ENCODE peak calls at places on chromosomes 13 and 19, in nine cellular contexts. B, S, W, V, M, T, K, R and J are unnamed samples.
A peak's percentile ranks its signal among the peaks of the same experiment; 100 is the strongest.

GRCh38 chr13:73745190-73745589 is 389.0 kb downstream of the KLF12 start:
- DNase-seq in B (no peak), S (no peak), W (no peak), V (no peak), M (no peak), T (no peak), K (no peak), R (no peak), J (no peak)

GRCh38 chr19:6766357-6767080 is 716 bp downstream of the SH2D3A start:
- DNase-seq in B (no peak), S (no peak), W (peak; percentile 60), V (no peak), M (no peak), T (no peak), K (no peak), R (no peak), J (no peak)

GRCh38 chr19:15234525-15235130 is 2.4 kb upstream of the EPHX3 start:
- DNase-seq in B (no peak), S (no peak), W (no peak), V (no peak), M (no peak), T (no peak), K (no peak), R (no peak), J (no peak)

GRCh38 chr19:41302624-41303351 is 7.2 kb upstream of the CCDC97 start:
- DNase-seq in B (no peak), S (no peak), W (no peak), V (no peak), M (no peak), T (no peak), K (peak; percentile 80), R (no peak), J (no peak)

GRCh38 chr13:41015920-41016319 is 3.2 kb downstream of the ELF1 start:
- DNase-seq in B (no peak), S (no peak), W (no peak), V (no peak), M (no peak), T (no peak), K (no peak), R (no peak), J (no peak)

GRCh38 chr13:113932060-113932459 is 41.8 kb downstream of the C13orf46 start:
- DNase-seq in B (no peak), S (no peak), W (no peak), V (no peak), M (no peak), T (no peak), K (no peak), R (no peak), J (no peak)

GRCh38 chr19:20453424-20453938 is 112.1 kb downstream of the ZNF737 start:
- DNase-seq in B (no peak), S (no peak), W (no peak), V (no peak), M (no peak), T (no peak), K (no peak), R (no peak), J (no peak)

GRCh38 chr13:68715651-68716050 is 1392.0 kb upstream of the ATXN8OS start:
- DNase-seq in B (no peak), S (no peak), W (no peak), V (no peak), M (no peak), T (no peak), K (no peak), R (no peak), J (no peak)

GRCh38 chr13:65656740-65657329 is 1573.3 kb downstream of the PCDH9 start:
- DNase-seq in B (peak; percentile 12), S (peak; percentile 3), W (no peak), V (no peak), M (no peak), T (peak; percentile 40), K (no peak), R (peak; percentile 8), J (no peak)

GRCh38 chr19:10544242-10544752 is 593 bp downstream of the ATG4D start:
- DNase-seq in B (no peak), S (no peak), W (no peak), V (no peak), M (no peak), T (no peak), K (no peak), R (no peak), J (no peak)

GRCh38 chr13:101417043-101417406 is 717 bp upstream of the NALCN start:
- DNase-seq in B (peak; percentile 58), S (peak; percentile 82), W (no peak), V (no peak), M (no peak), T (peak; percentile 60), K (no peak), R (no peak), J (no peak)

GRCh38 chr13:21684576-21684975 is 13.7 kb downstream of the FGF9 start:
- DNase-seq in B (no peak), S (no peak), W (no peak), V (no peak), M (no peak), T (no peak), K (no peak), R (peak; percentile 64), J (no peak)

GRCh38 chr19:4710281-4710600 is 13.4 kb downstream of the DPP9 start:
- DNase-seq in B (no peak), S (no peak), W (no peak), V (no peak), M (no peak), T (no peak), K (no peak), R (no peak), J (no peak)

GRCh38 chr19:2575734-2576481 is 100.0 kb downstream of the GADD45B start:
- DNase-seq in B (no peak), S (peak; percentile 93), W (no peak), V (peak; percentile 35), M (no peak), T (peak; percentile 89), K (no peak), R (peak; percentile 94), J (no peak)

GRCh38 chr19:39824143-39825092 is 9.5 kb downstream of the DYRK1B start:
- DNase-seq in B (peak; percentile 99), S (peak; percentile 89), W (peak; percentile 66), V (peak; percentile 82), M (peak; percentile 71), T (peak; percentile 94), K (peak; percentile 75), R (peak; percentile 90), J (peak; percentile 74)

GRCh38 chr19:37928527-37929286 is 21.7 kb downstream of the SIPA1L3 start:
- DNase-seq in B (no peak), S (no peak), W (no peak), V (no peak), M (no peak), T (no peak), K (no peak), R (no peak), J (no peak)

GRCh38 chr13:42946927-42947326 is 45.1 kb downstream of the EPSTI1 start:
- DNase-seq in B (no peak), S (no peak), W (no peak), V (no peak), M (no peak), T (peak; percentile 33), K (no peak), R (peak; percentile 68), J (peak; percentile 29)

GRCh38 chr13:48110930-48111721 is 16.2 kb upstream of the MED4 start:
- DNase-seq in B (no peak), S (peak; percentile 13), W (no peak), V (no peak), M (no peak), T (peak; percentile 35), K (no peak), R (no peak), J (no peak)

GRCh38 chr13:44971656-44972595 is 17.3 kb downstream of the NUFIP1 start:
- DNase-seq in B (no peak), S (peak; percentile 52), W (no peak), V (no peak), M (no peak), T (no peak), K (no peak), R (no peak), J (no peak)

GRCh38 chr19:611506-611869 is 21.8 kb downstream of the HCN2 start:
- DNase-seq in B (no peak), S (peak; percentile 88), W (peak; percentile 33), V (peak; percentile 70), M (no peak), T (peak; percentile 98), K (peak; percentile 55), R (peak; percentile 97), J (peak; percentile 96)

GRCh38 chr13:42412812-42413795 is 141.2 kb downstream of the AKAP11 start:
- DNase-seq in B (no peak), S (no peak), W (no peak), V (no peak), M (no peak), T (peak; percentile 1), K (no peak), R (no peak), J (no peak)

GRCh38 chr13:60221581-60221980 is 57.9 kb upstream of the DIAPH3 start:
- DNase-seq in B (no peak), S (no peak), W (no peak), V (no peak), M (no peak), T (no peak), K (no peak), R (no peak), J (no peak)

GRCh38 chr13:57624565-57625435 is 6.7 kb upstream of the PCDH17 start:
- DNase-seq in B (peak; percentile 88), S (peak; percentile 42), W (no peak), V (peak; percentile 24), M (no peak), T (peak; percentile 68), K (no peak), R (peak; percentile 53), J (no peak)

GRCh38 chr19:4130635-4131438 is 6.9 kb upstream of the MAP2K2 start:
- DNase-seq in B (no peak), S (peak; percentile 77), W (no peak), V (no peak), M (no peak), T (peak; percentile 77), K (no peak), R (peak; percentile 58), J (no peak)

GRCh38 chr19:3178973-3179738 is 587 bp downstream of the S1PR4 start:
- DNase-seq in B (no peak), S (no peak), W (no peak), V (no peak), M (no peak), T (no peak), K (no peak), R (no peak), J (no peak)

GRCh38 chr19:40251991-40252390 is 25.5 kb upstream of the CCNP start:
- DNase-seq in B (no peak), S (no peak), W (no peak), V (no peak), M (no peak), T (no peak), K (no peak), R (no peak), J (no peak)

GRCh38 chr19:4327252-4327876 is 11.3 kb downstream of the STAP2 start:
- DNase-seq in B (no peak), S (peak; percentile 54), W (no peak), V (no peak), M (peak; percentile 50), T (peak; percentile 63), K (peak; percentile 49), R (peak; percentile 22), J (no peak)

GRCh38 chr13:31521466-31521865 is 217.9 kb upstream of the RXFP2 start:
- DNase-seq in B (no peak), S (no peak), W (no peak), V (peak; percentile 15), M (no peak), T (no peak), K (no peak), R (peak; percentile 84), J (peak; percentile 59)